ENCODE peak calls at places on chromosomes 3 and 15, in five cellular contexts. Q is esophagus squamous epithelium, S is hepatocyte, H is AG10803, O is heart right ventricle. I is an unnamed sample.

GRCh38 chr3:33481018-33481621 is 40.9 kb upstream of the UBP1 start:
- DNase-seq in O (no peak), H (no peak), Q (no peak), S (no peak), I (no peak)

GRCh38 chr15:23642413-23643044 is 5.1 kb downstream of the MAGEL2 start:
- DNase-seq in Q (no peak), S (peak), O (peak), H (peak), I (no peak)

GRCh38 chr3:99114565-99115291 is 213.2 kb upstream of the DCBLD2 start:
- DNase-seq in O (no peak), H (peak), Q (no peak), S (peak), I (no peak)

GRCh38 chr15:32688151-32688639 is 29.6 kb upstream of the GREM1 start:
- DNase-seq in H (peak), O (no peak), S (peak), Q (no peak), I (no peak)

GRCh38 chr15:40595773-40596172 is 1.7 kb downstream of the KNL1 start:
- DNase-seq in Q (no peak), H (no peak), O (no peak), S (no peak), I (no peak)

GRCh38 chr3:197722734-197723133 is 14.0 kb downstream of the RUBCN start:
- DNase-seq in O (no peak), S (no peak), Q (no peak), H (no peak), I (no peak)

GRCh38 chr3:106193876-106194275 is 325.1 kb upstream of the CBLB start:
- DNase-seq in H (peak), Q (no peak), S (no peak), O (no peak), I (no peak)

GRCh38 chr3:197333901-197334639 is 35.7 kb upstream of the DLG1 start:
- DNase-seq in Q (no peak), O (no peak), H (no peak), S (peak), I (no peak)

GRCh38 chr3:122577409-122578028 is at the start of gene PARP15:
- DNase-seq in O (peak), S (no peak), Q (no peak), H (no peak), I (peak)

GRCh38 chr15:51401872-51402517 is 60.5 kb downstream of the GLDN start:
- DNase-seq in S (peak), O (peak), Q (no peak), H (peak), I (no peak)

GRCh38 chr3:54563661-54564200 is 364.1 kb downstream of the LRTM1 start:
- DNase-seq in O (no peak), S (no peak), H (no peak), Q (no peak), I (no peak)

GRCh38 chr3:194598771-194599557 is 34.3 kb downstream of the TMEM44 start:
- DNase-seq in Q (no peak), O (no peak), H (peak), S (no peak), I (no peak)

GRCh38 chr3:139111392-139112229 is 66.9 kb upstream of the PRR23C start:
- DNase-seq in O (peak), S (peak), H (peak), Q (no peak), I (peak)

GRCh38 chr3:53230041-53230621 is 25.7 kb downstream of the TKT start:
- DNase-seq in O (no peak), H (no peak), S (no peak), Q (no peak), I (no peak)

GRCh38 chr3:197511853-197512635 is 43.7 kb downstream of the BDH1 start:
- DNase-seq in O (no peak), H (no peak), Q (no peak), S (no peak), I (no peak)

GRCh38 chr3:58093573-58094195 is 85.5 kb downstream of the FLNB start:
- DNase-seq in Q (no peak), S (no peak), O (no peak), H (peak), I (no peak)

GRCh38 chr3:4656059-4656458 is 162.9 kb downstream of the ITPR1 start:
- DNase-seq in Q (no peak), S (peak), H (peak), O (peak), I (no peak)

GRCh38 chr3:41200669-41201021 is 1.3 kb downstream of the CTNNB1 start:
- DNase-seq in O (no peak), S (peak), H (peak), Q (no peak), I (no peak)

GRCh38 chr3:123480428-123480827 is 31.5 kb upstream of the ADCY5 start:
- DNase-seq in S (no peak), O (no peak), Q (no peak), H (no peak), I (no peak)

GRCh38 chr3:98768961-98769360 is 5.8 kb downstream of the ST3GAL6 start:
- DNase-seq in S (no peak), Q (no peak), H (no peak), O (no peak), I (no peak)

GRCh38 chr3:191066669-191067068 is 132.4 kb upstream of the OSTN start:
- DNase-seq in H (peak), Q (no peak), O (no peak), S (no peak), I (no peak)

GRCh38 chr15:86159436-86159835 is 79.8 kb downstream of the AGBL1 start:
- DNase-seq in H (no peak), S (no peak), O (no peak), Q (no peak), I (no peak)

GRCh38 chr3:128399221-128399915 is 67.3 kb downstream of the DNAJB8 start:
- DNase-seq in O (no peak), S (no peak), Q (no peak), H (no peak), I (no peak)

GRCh38 chr3:49714728-49715550 is 4.5 kb downstream of the AMIGO3 start:
- DNase-seq in H (no peak), O (no peak), Q (no peak), S (no peak), I (no peak)

GRCh38 chr3:12268050-12268449 is 20.8 kb upstream of the PPARG start:
- DNase-seq in Q (no peak), O (no peak), H (no peak), S (no peak), I (no peak)

GRCh38 chr3:5666455-5666854 is 478.9 kb downstream of the EDEM1 start:
- DNase-seq in Q (no peak), H (no peak), S (no peak), O (no peak), I (no peak)

GRCh38 chr3:177443469-177443868 is 246.2 kb upstream of the TBL1XR1 start:
- DNase-seq in H (peak), S (peak), Q (no peak), O (no peak), I (no peak)

GRCh38 chr3:184659797-184660301 is 52.0 kb downstream of the MAGEF1 start:
- DNase-seq in S (no peak), H (peak), Q (no peak), O (peak), I (no peak)

DNA sequence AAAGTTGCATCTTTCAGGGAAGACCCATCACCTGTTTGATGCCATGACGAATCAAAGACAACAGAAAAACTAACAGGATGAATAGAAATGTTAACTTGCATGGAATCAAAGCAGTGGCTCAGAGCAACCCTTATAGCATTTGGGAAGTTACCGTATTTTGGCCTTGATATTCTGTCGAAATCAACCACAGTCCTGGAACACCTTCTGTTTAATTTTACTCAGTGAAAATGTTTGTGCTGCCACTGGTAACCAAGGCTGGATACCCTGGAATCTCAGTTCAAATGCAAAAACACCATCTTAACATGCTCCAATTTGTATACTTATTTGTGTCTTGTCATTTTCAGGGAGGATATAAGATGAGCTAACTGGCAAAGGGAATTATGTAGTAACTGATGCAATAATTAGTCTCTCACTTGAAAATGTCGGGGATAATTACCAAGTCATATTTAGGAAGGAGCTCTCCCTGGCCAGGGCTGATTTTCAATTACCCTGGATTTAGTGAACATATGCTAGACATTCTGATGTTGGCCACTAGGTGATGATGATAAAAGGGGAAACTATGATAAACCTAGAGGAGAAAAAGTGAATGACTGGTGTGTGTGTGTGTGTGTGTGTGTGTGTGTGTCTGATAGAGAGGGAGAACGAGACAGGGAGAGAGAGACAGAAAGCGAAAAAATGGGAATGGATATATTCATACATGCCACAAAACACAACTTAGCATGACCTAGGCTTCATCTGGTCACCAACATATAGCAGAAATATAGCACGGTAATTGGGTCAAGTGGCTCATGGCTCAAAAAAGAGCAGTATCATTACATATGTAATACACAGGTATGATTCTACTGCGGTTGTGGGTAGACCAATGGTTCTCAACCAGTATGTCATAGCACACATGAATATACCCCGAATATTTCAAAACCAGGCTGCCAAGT is 19.0 kb upstream of the PRICKLE2 start:
- DNase-seq in Q (no peak), S (no peak), H (peak), O (no peak), I (no peak)
- TF ChIP-seq CTCF in Q (peak), S (no peak), H (peak), O (peak), I (no peak)

GRCh38 chr3:141049681-141050080 is 1.5 kb upstream of the SPSB4 start:
- DNase-seq in O (no peak), H (no peak), Q (no peak), S (no peak), I (no peak)
- TF ChIP-seq CTCF in O (peak), H (no peak), Q (no peak), S (no peak), I (no peak)

GRCh38 chr15:80179025-80179759 is 26.4 kb downstream of the FAH start:
- DNase-seq in O (no peak), H (peak), S (no peak), Q (no peak), I (no peak)

GRCh38 chr15:80180986-80181385 is 28.2 kb downstream of the FAH start:
- DNase-seq in O (no peak), Q (no peak), H (no peak), S (no peak), I (no peak)

GRCh38 chr15:80182611-80183210 is 29.9 kb downstream of the FAH start:
- DNase-seq in O (no peak), S (no peak), Q (no peak), H (peak), I (no peak)

GRCh38 chr15:80179966-80180365 is 27.2 kb downstream of the FAH start:
- DNase-seq in H (no peak), S (no peak), Q (no peak), O (no peak), I (no peak)

GRCh38 chr15:80180468-80180867 is 27.7 kb downstream of the FAH start:
- DNase-seq in O (no peak), H (no peak), Q (no peak), S (no peak), I (no peak)
- TF ChIP-seq CTCF in O (no peak), H (no peak), Q (no peak), S (no peak), I (no peak)

GRCh38 chr3:6781103-6781502 is 79.8 kb upstream of the GRM7 start:
- DNase-seq in H (no peak), Q (no peak), O (no peak), S (no peak), I (no peak)

GRCh38 chr3:6779140-6779539 is 81.8 kb upstream of the GRM7 start:
- DNase-seq in O (no peak), S (no peak), Q (no peak), H (no peak), I (no peak)
- TF ChIP-seq CTCF in O (no peak), S (no peak), Q (no peak), H (no peak), I (no peak)

GRCh38 chr3:192237992-192238608 is 489.2 kb downstream of the FGF12 start:
- DNase-seq in O (no peak), Q (no peak), H (no peak), S (no peak), I (no peak)
- TF ChIP-seq CTCF in O (no peak), Q (no peak), H (no peak), S (no peak), I (no peak)

I was measured in natural killer cell.